ENCODE peak calls at places on chromosome 3, in five cellular contexts. X is RPMI7951, E is NCI-H524, H is HT1080, Q is gastrocnemius medialis. N is an unnamed sample.

GRCh38 chr3:72133329-72134011 is 348.5 kb upstream of the PROK2 start:
- DNase-seq in X (no peak), E (no peak), H (no peak), Q (no peak), N (no peak)

GRCh38 chr3:126460386-126460785 is 15.3 kb downstream of the ZXDC start:
- DNase-seq in X (no peak), E (no peak), H (no peak), Q (no peak), N (no peak)

GRCh38 chr3:190533511-190534282 is 19.8 kb downstream of the IL1RAP start:
- DNase-seq in X (peak; percentile 98), E (no peak), H (peak; percentile 98), Q (peak; percentile 8), N (peak; percentile 98)

GRCh38 chr3:137924628-137925027 is 85.3 kb upstream of the CLDN18 start:
- DNase-seq in X (no peak), E (no peak), H (no peak), Q (no peak), N (no peak)

GRCh38 chr3:10936686-10937085 is 55.9 kb upstream of the SLC6A1 start:
- DNase-seq in X (no peak), E (no peak), H (no peak), Q (no peak), N (no peak)

GRCh38 chr3:158532099-158532734 is 38.8 kb upstream of the MLF1 start:
- DNase-seq in X (peak; percentile 48), E (peak; percentile 35), H (peak; percentile 31), Q (no peak), N (peak; percentile 58)

GRCh38 chr3:123678108-123678511 is 93.3 kb upstream of the HACD2 start:
- DNase-seq in X (peak; percentile 96), E (no peak), H (peak; percentile 97), Q (no peak), N (peak; percentile 55)

GRCh38 chr3:59163953-59164352 is 114.1 kb upstream of the CFAP20DC start:
- DNase-seq in X (peak; percentile 23), E (no peak), H (no peak), Q (no peak), N (peak; percentile 8)

GRCh38 chr3:48738926-48739616 is 22.1 kb upstream of the IP6K2 start:
- DNase-seq in X (no peak), E (no peak), H (no peak), Q (peak; percentile 11), N (no peak)

N was measured in bronchial epithelial cell.